ENCODE peak calls at places on chromosome X, in six cellular contexts. N is left ventricle myocardium inferior, H is transverse colon, V is heart left ventricle, M is spleen, X is testis. U is an unnamed sample. For H3K4me1, the result is how much of the 10 kb centered on the place peaks cover.

GRCh38 chrX:48606091-48606490 is 8.8 kb downstream of the WDR13 start:
- DNase-seq in N (no peak), H (no peak), V (no peak), M (no peak), X (no peak), U (no peak)

GRCh38 chrX:69493193-69493592 is 10.9 kb upstream of the NALF2 start:
- DNase-seq in N (no peak), H (peak), V (no peak), M (no peak), X (peak), U (peak)

GRCh38 chrX:101190736-101191135 is 28.9 kb upstream of the DRP2 start:
- DNase-seq in N (no peak), H (no peak), V (no peak), M (no peak), X (no peak), U (no peak)

GRCh38 chrX:134520860-134521390 is 61.0 kb downstream of the HPRT1 start:
- DNase-seq in N (no peak), H (peak), V (no peak), M (no peak), X (peak), U (peak)

GRCh38 chrX:36462142-36462541 is 542.6 kb downstream of the CFAP47 start:
- DNase-seq in N (no peak), H (no peak), V (no peak), M (no peak), X (no peak), U (no peak)

GRCh38 chrX:154775611-154776349 is 13.1 kb downstream of the DKC1 start:
- DNase-seq in N (peak), H (no peak), V (peak), M (no peak), X (peak), U (no peak)

GRCh38 chrX:31236231-31236630 is 164.4 kb upstream of the FTHL17 start:
- DNase-seq in N (no peak), H (no peak), V (no peak), M (no peak), X (no peak), U (no peak)

GRCh38 chrX:140866446-140866845 is 135.9 kb upstream of the SPANXB1 start:
- DNase-seq in N (no peak), H (no peak), V (no peak), M (no peak), X (no peak), U (no peak)

GRCh38 chrX:118325453-118325852 is 20.5 kb upstream of the WDR44 start:
- DNase-seq in N (no peak), H (no peak), V (no peak), M (no peak), X (no peak), U (no peak)

GRCh38 chrX:102892103-102892502 is 45.0 kb upstream of the RAB40AL start:
- DNase-seq in N (no peak), H (no peak), V (no peak), M (no peak), X (no peak), U (no peak)

GRCh38 chrX:43175428-43175827 is 397.5 kb upstream of the PPP1R2C start:
- DNase-seq in N (no peak), H (no peak), V (no peak), M (no peak), X (no peak), U (no peak)

GRCh38 chrX:109782994-109783711 is 50.1 kb upstream of the ACSL4 start:
- DNase-seq in N (no peak), H (no peak), V (no peak), M (no peak), X (no peak), U (no peak)

GRCh38 chrX:74578137-74578536 is 36.3 kb downstream of the RLIM start:
- DNase-seq in N (no peak), H (no peak), V (no peak), M (no peak), X (no peak), U (no peak)

GRCh38 chrX:134999469-134999868 is 8.7 kb downstream of the SMIM10 start:
- DNase-seq in N (no peak), H (no peak), V (no peak), M (no peak), X (no peak), U (no peak)

GRCh38 chrX:51876441-51876840 is 17.0 kb upstream of the MAGED1 start:
- DNase-seq in N (no peak), H (no peak), V (no peak), M (no peak), X (no peak), U (no peak)

GRCh38 chrX:68998716-68999115 is 166.5 kb downstream of the PJA1 start:
- DNase-seq in N (no peak), H (peak), V (no peak), M (no peak), X (no peak), U (peak)

GRCh38 chrX:82589410-82589809 is 918.7 kb upstream of the POU3F4 start:
- DNase-seq in N (no peak), H (no peak), V (no peak), M (no peak), X (no peak), U (no peak)

GRCh38 chrX:138191998-138192397 is 519.5 kb downstream of the FGF13 start:
- DNase-seq in N (no peak), H (no peak), V (no peak), M (no peak), X (peak), U (no peak)

GRCh38 chrX:16222123-16222522 is 54.8 kb downstream of the MAGEB17 start:
- DNase-seq in N (no peak), H (no peak), V (no peak), M (no peak), X (no peak), U (no peak)

GRCh38 chrX:31181377-31182038 is 109.7 kb upstream of the FTHL17 start:
- DNase-seq in N (no peak), H (no peak), V (no peak), M (no peak), X (no peak), U (no peak)

GRCh38 chrX:101206471-101206870 is 13.1 kb upstream of the DRP2 start:
- DNase-seq in N (no peak), H (no peak), V (no peak), M (no peak), X (no peak), U (peak)

GRCh38 chrX:103376979-103377324 is 614 bp downstream of the BEX3 start:
- DNase-seq in N (no peak), H (no peak), V (peak), M (no peak), X (peak), U (peak)

GRCh38 chrX:72141372-72142004 is 9.8 kb upstream of the RTL5 start:
- DNase-seq in N (no peak), H (no peak), V (no peak), M (no peak), X (no peak), U (no peak)

GRCh38 chrX:153773218-153773611 is 7.6 kb upstream of the SRPK3 start:
- DNase-seq in N (no peak), H (no peak), V (no peak), M (peak), X (no peak), U (no peak)

GRCh38 chrX:132740316-132741123 is 217.9 kb downstream of the HS6ST2 start:
- DNase-seq in N (no peak), H (no peak), V (no peak), M (no peak), X (no peak), U (no peak)

GRCh38 chrX:107968623-107969022 is 13.5 kb downstream of the TEX13B start:
- DNase-seq in N (no peak), H (no peak), V (no peak), M (no peak), X (no peak), U (no peak)

DNA sequence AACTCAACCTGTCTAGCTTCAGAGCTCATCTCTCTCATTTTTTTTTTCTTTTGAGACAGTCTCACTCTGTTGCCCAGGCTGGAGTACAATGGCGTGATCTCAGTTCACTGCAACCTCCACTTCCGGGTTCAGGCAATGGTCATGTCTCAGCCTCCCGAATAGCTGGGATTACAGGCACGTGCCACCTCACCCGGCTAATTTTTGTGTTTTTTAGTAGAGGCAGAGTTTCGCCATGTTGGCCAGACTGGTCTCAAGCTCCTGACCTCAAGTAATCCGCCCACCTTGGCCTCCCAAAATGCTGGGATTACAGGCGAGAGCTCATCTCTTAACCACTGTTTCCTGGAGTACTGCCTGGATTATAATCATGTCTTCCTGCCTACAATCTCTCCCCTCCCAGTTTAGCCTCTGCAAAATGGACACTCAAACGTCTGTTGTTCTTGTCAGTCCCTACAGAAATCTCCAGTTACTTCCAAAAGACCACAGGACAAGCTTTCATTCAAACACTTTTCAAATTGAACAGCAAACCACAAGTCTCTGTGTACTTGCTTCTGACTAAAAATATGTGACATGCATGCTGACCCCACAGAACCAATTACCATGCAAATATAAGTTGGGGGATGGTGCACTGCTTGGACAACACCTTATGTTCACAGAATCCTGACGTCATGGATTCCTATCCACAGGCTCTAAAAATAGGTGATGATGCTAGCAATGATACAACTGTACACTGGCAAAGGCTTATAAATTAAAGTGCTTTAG is 137.2 kb downstream of the SH3KBP1 start:
- DNase-seq in N (no peak), H (no peak), V (no peak), M (no peak), X (no peak), U (no peak)
- H3K4me1 ChIP-seq in N (under half), H (under half), V (under half), M (under half), X (under half), U (under half)

DNA sequence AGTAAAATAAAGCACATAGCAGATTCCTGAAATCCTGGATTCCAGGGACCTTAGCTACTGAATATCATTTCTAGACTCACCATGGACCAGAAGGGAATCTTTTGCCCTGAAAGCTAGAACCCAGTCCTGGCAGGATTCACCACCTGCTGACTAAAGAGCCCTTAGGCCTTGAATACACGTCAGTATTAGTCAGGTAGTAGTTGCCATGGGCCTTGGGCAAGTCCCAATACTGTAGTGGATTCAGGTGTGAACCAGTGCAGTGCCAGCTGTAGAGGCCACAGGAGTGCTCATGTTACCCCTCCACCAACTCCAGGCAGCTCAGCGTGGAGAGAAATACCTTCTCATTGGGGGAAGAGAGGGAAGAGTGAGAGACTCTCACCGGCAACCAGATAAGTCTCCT is 64.1 kb upstream of the UBQLN2 start:
- DNase-seq in N (no peak), H (no peak), V (no peak), M (no peak), X (no peak), U (no peak)
- TF ChIP-seq CTCF in N (no peak), H (no peak), V (no peak), M (no peak), X (no peak), U (no peak)

GRCh38 chrX:53422915-53423268 is 219 bp downstream of the RIBC1 start:
- DNase-seq in N (no peak), H (no peak), V (no peak), M (no peak), X (no peak), U (no peak)
- H3K4me3 ChIP-seq in N (peak), H (peak), V (peak), M (peak), X (peak), U (no peak)

DNA sequence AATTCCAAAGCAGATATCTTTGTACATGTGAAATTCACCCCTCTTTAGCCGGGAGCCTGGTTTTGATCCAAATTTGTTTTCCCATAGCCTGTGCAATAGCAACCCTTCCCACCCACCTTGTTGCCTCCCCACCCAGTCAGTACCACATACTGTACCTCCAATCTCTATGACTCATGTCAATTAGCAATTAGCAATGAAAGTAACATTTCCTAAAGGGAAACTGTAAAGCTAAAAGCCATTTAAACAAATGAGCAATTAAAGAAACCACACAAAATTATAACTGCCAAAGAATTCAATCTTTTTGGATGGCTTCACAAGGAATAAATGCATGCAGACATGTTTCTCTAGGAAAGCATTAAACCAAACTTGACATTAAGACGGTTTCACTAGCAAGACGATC is 169.0 kb upstream of the MAP3K15 start:
- DNase-seq in N (no peak), H (no peak), V (no peak), M (no peak), X (no peak), U (no peak)
- H3K4me1 ChIP-seq in N (under half), H (under half), V (under half), M (under half), X (under half), U (under half)

U was measured in mucosa of descending colon.